ENCODE peak calls at places on chromosomes 16 and 17, in nine cellular contexts. N, T, I, Q, C, B, D, M and U are unnamed samples.
A peak's percentile ranks its signal among the peaks of the same experiment; 100 is the strongest.

GRCh38 chr16:76345093-76345735 is 68.0 kb downstream of the CNTNAP4 start:
- DNase-seq in N (peak; percentile 43), T (no peak), I (no peak), Q (no peak), C (no peak), B (peak; percentile 65), D (no peak), M (no peak), U (no peak)

GRCh38 chr17:19718613-19719364 is 2.4 kb upstream of the SLC47A2 start:
- DNase-seq in N (no peak), T (no peak), I (no peak), Q (peak; percentile 78), C (peak; percentile 51), B (peak; percentile 44), D (no peak), M (no peak), U (no peak)

GRCh38 chr16:79592150-79592549 is 8.4 kb downstream of the MAF start:
- DNase-seq in N (no peak), T (no peak), I (no peak), Q (no peak), C (no peak), B (no peak), D (no peak), M (no peak), U (no peak)

GRCh38 chr17:20066253-20066652 is 57.1 kb downstream of the SPECC1 start:
- DNase-seq in N (peak; percentile 49), T (no peak), I (no peak), Q (no peak), C (no peak), B (peak; percentile 76), D (peak; percentile 86), M (peak; percentile 80), U (peak; percentile 71)

GRCh38 chr16:3458278-3458851 is 14.9 kb downstream of the NAA60 start:
- DNase-seq in N (no peak), T (peak; percentile 26), I (peak; percentile 41), Q (peak; percentile 79), C (peak; percentile 64), B (peak; percentile 65), D (peak; percentile 25), M (peak; percentile 49), U (peak; percentile 62)

GRCh38 chr17:1485311-1485747 is 7.2 kb downstream of the MYO1C start:
- DNase-seq in N (peak; percentile 76), T (no peak), I (peak; percentile 56), Q (peak; percentile 83), C (peak; percentile 73), B (peak; percentile 80), D (peak; percentile 56), M (no peak), U (peak; percentile 66)

GRCh38 chr16:11167581-11167980 is 88.4 kb downstream of the SOCS1 start:
- DNase-seq in N (no peak), T (no peak), I (no peak), Q (no peak), C (no peak), B (peak; percentile 14), D (no peak), M (no peak), U (no peak)

GRCh38 chr17:48445248-48445620 is 15.2 kb upstream of the SKAP1 start:
- DNase-seq in N (no peak), T (no peak), I (no peak), Q (no peak), C (no peak), B (no peak), D (no peak), M (no peak), U (no peak)

GRCh38 chr17:31596382-31597323 is 205.2 kb downstream of the RAB11FIP4 start:
- DNase-seq in N (peak; percentile 76), T (no peak), I (peak; percentile 61), Q (peak; percentile 32), C (no peak), B (peak; percentile 94), D (no peak), M (peak; percentile 98), U (peak; percentile 94)

GRCh38 chr17:79473836-79474204 is 137.0 kb downstream of the RBFOX3 start:
- DNase-seq in N (no peak), T (no peak), I (no peak), Q (no peak), C (no peak), B (no peak), D (no peak), M (no peak), U (no peak)

GRCh38 chr16:84643180-84643583 is 5.1 kb upstream of the KLHL36 start:
- DNase-seq in N (peak; percentile 76), T (no peak), I (peak; percentile 76), Q (no peak), C (peak; percentile 54), B (peak; percentile 88), D (peak; percentile 89), M (peak; percentile 93), U (peak; percentile 89)

GRCh38 chr17:10001296-10001904 is 96.3 kb upstream of the RCVRN start:
- DNase-seq in N (no peak), T (no peak), I (no peak), Q (no peak), C (no peak), B (no peak), D (no peak), M (no peak), U (no peak)

GRCh38 chr16:17106243-17106791 is 364.4 kb downstream of the XYLT1 start:
- DNase-seq in N (no peak), T (no peak), I (no peak), Q (peak; percentile 51), C (no peak), B (no peak), D (no peak), M (no peak), U (no peak)

GRCh38 chr17:48541574-48542113 is 3.3 kb downstream of the HOXB2 start:
- DNase-seq in N (peak; percentile 71), T (peak; percentile 60), I (no peak), Q (peak; percentile 59), C (no peak), B (peak; percentile 85), D (peak; percentile 10), M (peak; percentile 69), U (peak; percentile 81)

GRCh38 chr16:85546585-85547447 is 66.3 kb upstream of the GSE1 start:
- DNase-seq in N (no peak), T (no peak), I (no peak), Q (no peak), C (no peak), B (no peak), D (no peak), M (no peak), U (no peak)

GRCh38 chr17:76981545-76982295 is 113.5 kb downstream of the MGAT5B start:
- DNase-seq in N (no peak), T (no peak), I (no peak), Q (peak; percentile 47), C (no peak), B (no peak), D (no peak), M (no peak), U (no peak)

GRCh38 chr17:77693776-77694175 is 264.7 kb upstream of the TNRC6C start:
- DNase-seq in N (no peak), T (no peak), I (no peak), Q (no peak), C (no peak), B (no peak), D (no peak), M (no peak), U (peak; percentile 47)

GRCh38 chr16:86442703-86443102 is 67.6 kb upstream of the FOXF1 start:
- DNase-seq in N (no peak), T (no peak), I (no peak), Q (no peak), C (no peak), B (no peak), D (no peak), M (no peak), U (no peak)

GRCh38 chr17:81331527-81332043 is 36.5 kb upstream of the SLC38A10 start:
- DNase-seq in N (no peak), T (no peak), I (no peak), Q (no peak), C (no peak), B (no peak), D (no peak), M (no peak), U (no peak)
- H3K4me3 ChIP-seq in N (no peak overlapping the region), T (no peak overlapping the region), I (no peak overlapping the region), Q (no peak overlapping the region), C (no peak overlapping the region), B (no peak overlapping the region), D (no peak overlapping the region), M (no peak overlapping the region), U (no peak overlapping the region)

GRCh38 chr17:39410279-39410678 is 8.9 kb upstream of the FBXL20 start:
- DNase-seq in N (no peak), T (no peak), I (no peak), Q (no peak), C (no peak), B (no peak), D (no peak), M (no peak), U (no peak)

GRCh38 chr17:39406951-39407350 is 5.5 kb upstream of the FBXL20 start:
- DNase-seq in N (no peak), T (no peak), I (no peak), Q (no peak), C (no peak), B (no peak), D (no peak), M (no peak), U (no peak)

GRCh38 chr17:39402890-39403605 is 1.6 kb upstream of the FBXL20 start:
- DNase-seq in N (no peak), T (no peak), I (no peak), Q (peak; percentile 21), C (no peak), B (no peak), D (no peak), M (no peak), U (no peak)

GRCh38 chr17:39404542-39405378 is 3.3 kb upstream of the FBXL20 start:
- DNase-seq in N (no peak), T (no peak), I (no peak), Q (no peak), C (no peak), B (no peak), D (no peak), M (peak; percentile 91), U (no peak)

GRCh38 chr17:39408360-39408759 is 6.9 kb upstream of the FBXL20 start:
- DNase-seq in N (no peak), T (no peak), I (no peak), Q (no peak), C (no peak), B (no peak), D (no peak), M (no peak), U (no peak)
- H3K36me3 ChIP-seq in N (peaks cover 71% of the 10 kb centered on the region), T (peaks cover 30% of the 10 kb centered on the region), I (peaks cover 18% of the 10 kb centered on the region), Q (peaks cover 39% of the 10 kb centered on the region), C (no peaks in the 10 kb centered on the region), B (peaks cover 26% of the 10 kb centered on the region), D (no peaks in the 10 kb centered on the region), M (peaks cover 41% of the 10 kb centered on the region), U (peaks cover 9% of the 10 kb centered on the region)

GRCh38 chr16:57479422-57480126 is 6.7 kb downstream of the DOK4 start:
- DNase-seq in N (peak; percentile 58), T (no peak), I (no peak), Q (peak; percentile 86), C (peak; percentile 83), B (peak; percentile 65), D (peak; percentile 52), M (peak; percentile 54), U (peak; percentile 71)
- H3K27ac ChIP-seq in N (peak overlapping the region; percentile 77), T (peak overlapping the region; percentile 24), I (peak overlapping the region; percentile 24), Q (no peak overlapping the region), C (peak overlapping the region; percentile 67), B (peak overlapping the region; percentile 18), D (peak overlapping the region; percentile 54), M (no peak overlapping the region), U (no peak overlapping the region)

GRCh38 chr16:19882641-19883040 is 2.0 kb downstream of the GPRC5B start:
- DNase-seq in N (no peak), T (no peak), I (no peak), Q (peak; percentile 64), C (no peak), B (no peak), D (no peak), M (no peak), U (no peak)
- H3K4me3 ChIP-seq in N (peak overlapping the region; percentile 93), T (no peak overlapping the region), I (no peak overlapping the region), Q (peak overlapping the region; percentile 83), C (peak overlapping the region; percentile 45), B (peak overlapping the region; percentile 92), D (peak overlapping the region; percentile 62), M (no peak overlapping the region), U (no peak overlapping the region)